ENCODE peak calls at places on chromosomes 1 and 21, in five cellular contexts. One of them, this sample, is unnamed.

GRCh38 chr1:25550683-25551310 is 7.4 kb downstream of the LDLRAP1 start:
- DNase-seq in dorsolateral prefrontal cortex: no peak
- DNase-seq in neural progenitor cell: no peak
- DNase-seq in foreskin fibroblast: no peak
- DNase-seq in mesothelial cell of epicardium: no peak
- DNase-seq in this sample: no peak

GRCh38 chr1:61496501-61496900 is 228.4 kb downstream of the TM2D1 start:
- DNase-seq in mesothelial cell of epicardium: no peak
- DNase-seq in foreskin fibroblast: peak; percentile 79
- DNase-seq in neural progenitor cell: no peak
- DNase-seq in dorsolateral prefrontal cortex: no peak
- DNase-seq in this sample: no peak

GRCh38 chr1:47438321-47439150 is 692 bp downstream of the FOXD2 start:
- DNase-seq in neural progenitor cell: peak; percentile 45
- DNase-seq in mesothelial cell of epicardium: no peak
- DNase-seq in foreskin fibroblast: peak; percentile 38
- DNase-seq in dorsolateral prefrontal cortex: no peak
- DNase-seq in this sample: no peak

GRCh38 chr1:2311184-2312032 is 79.9 kb downstream of the MORN1 start:
- DNase-seq in foreskin fibroblast: peak; percentile 82
- DNase-seq in mesothelial cell of epicardium: peak; percentile 55
- DNase-seq in dorsolateral prefrontal cortex: no peak
- DNase-seq in neural progenitor cell: peak; percentile 86
- DNase-seq in this sample: no peak

GRCh38 chr1:218811497-218811896 is 362.2 kb upstream of the LYPLAL1 start:
- DNase-seq in neural progenitor cell: no peak
- DNase-seq in foreskin fibroblast: peak; percentile 24
- DNase-seq in mesothelial cell of epicardium: no peak
- DNase-seq in dorsolateral prefrontal cortex: no peak
- DNase-seq in this sample: no peak

GRCh38 chr1:229620876-229621275 is 5.0 kb downstream of the TAF5L start:
- DNase-seq in neural progenitor cell: no peak
- DNase-seq in foreskin fibroblast: peak; percentile 64
- DNase-seq in dorsolateral prefrontal cortex: no peak
- DNase-seq in mesothelial cell of epicardium: no peak
- DNase-seq in this sample: no peak

GRCh38 chr1:245800901-245801605 is 646.3 kb downstream of the KIF26B start:
- DNase-seq in dorsolateral prefrontal cortex: no peak
- DNase-seq in foreskin fibroblast: peak; percentile 71
- DNase-seq in neural progenitor cell: no peak
- DNase-seq in mesothelial cell of epicardium: no peak
- DNase-seq in this sample: no peak

GRCh38 chr1:169704797-169705196 is 6.6 kb downstream of the SELL start:
- DNase-seq in neural progenitor cell: no peak
- DNase-seq in foreskin fibroblast: no peak
- DNase-seq in mesothelial cell of epicardium: no peak
- DNase-seq in dorsolateral prefrontal cortex: no peak
- DNase-seq in this sample: no peak

GRCh38 chr1:61184035-61184713 is 101.8 kb downstream of the NFIA start:
- DNase-seq in neural progenitor cell: no peak
- DNase-seq in mesothelial cell of epicardium: peak; percentile 38
- DNase-seq in dorsolateral prefrontal cortex: peak; percentile 94
- DNase-seq in foreskin fibroblast: peak; percentile 93
- DNase-seq in this sample: no peak

GRCh38 chr1:43366179-43366578 is 1.6 kb downstream of the ELOVL1 start:
- DNase-seq in neural progenitor cell: peak; percentile 50
- DNase-seq in mesothelial cell of epicardium: no peak
- DNase-seq in foreskin fibroblast: no peak
- DNase-seq in dorsolateral prefrontal cortex: no peak
- DNase-seq in this sample: no peak

GRCh38 chr1:201590474-201590873 is 51.5 kb downstream of the NAV1 start:
- DNase-seq in mesothelial cell of epicardium: no peak
- DNase-seq in dorsolateral prefrontal cortex: peak; percentile 19
- DNase-seq in neural progenitor cell: no peak
- DNase-seq in foreskin fibroblast: no peak
- DNase-seq in this sample: no peak

GRCh38 chr1:201877877-201878339 is 10.8 kb upstream of the SHISA4 start:
- DNase-seq in foreskin fibroblast: peak; percentile 80
- DNase-seq in dorsolateral prefrontal cortex: no peak
- DNase-seq in mesothelial cell of epicardium: no peak
- DNase-seq in neural progenitor cell: peak; percentile 60
- DNase-seq in this sample: no peak

GRCh38 chr1:226723640-226724532 is 15.2 kb downstream of the ITPKB start:
- DNase-seq in dorsolateral prefrontal cortex: no peak
- DNase-seq in mesothelial cell of epicardium: no peak
- DNase-seq in foreskin fibroblast: peak; percentile 80
- DNase-seq in neural progenitor cell: peak; percentile 77
- DNase-seq in this sample: no peak

GRCh38 chr1:71295340-71295739 is 214.5 kb upstream of the ZRANB2 start:
- DNase-seq in neural progenitor cell: no peak
- DNase-seq in foreskin fibroblast: no peak
- DNase-seq in dorsolateral prefrontal cortex: no peak
- DNase-seq in mesothelial cell of epicardium: no peak
- DNase-seq in this sample: no peak

GRCh38 chr1:172938676-172939075 is 112.1 kb downstream of the TNFSF18 start:
- DNase-seq in mesothelial cell of epicardium: no peak
- DNase-seq in neural progenitor cell: no peak
- DNase-seq in dorsolateral prefrontal cortex: no peak
- DNase-seq in foreskin fibroblast: peak; percentile 82
- DNase-seq in this sample: no peak

GRCh38 chr1:190474587-190475305 is 2.9 kb downstream of the BRINP3 start:
- DNase-seq in foreskin fibroblast: peak; percentile 41
- DNase-seq in mesothelial cell of epicardium: no peak
- DNase-seq in dorsolateral prefrontal cortex: no peak
- DNase-seq in neural progenitor cell: peak; percentile 50
- DNase-seq in this sample: no peak

GRCh38 chr1:115746021-115746690 is 22.4 kb downstream of the CASQ2 start:
- DNase-seq in dorsolateral prefrontal cortex: no peak
- DNase-seq in neural progenitor cell: no peak
- DNase-seq in foreskin fibroblast: no peak
- DNase-seq in mesothelial cell of epicardium: no peak
- DNase-seq in this sample: no peak

GRCh38 chr1:202589190-202589680 is 121.0 kb downstream of the SYT2 start:
- DNase-seq in foreskin fibroblast: peak; percentile 99
- DNase-seq in dorsolateral prefrontal cortex: no peak
- DNase-seq in mesothelial cell of epicardium: no peak
- DNase-seq in neural progenitor cell: no peak
- DNase-seq in this sample: no peak

GRCh38 chr1:161007369-161007768 is 13.6 kb downstream of the F11R start:
- DNase-seq in dorsolateral prefrontal cortex: no peak
- DNase-seq in foreskin fibroblast: no peak
- DNase-seq in mesothelial cell of epicardium: no peak
- DNase-seq in neural progenitor cell: no peak
- DNase-seq in this sample: no peak

GRCh38 chr1:240613353-240614142 is 1.6 kb upstream of the GREM2 start:
- DNase-seq in mesothelial cell of epicardium: no peak
- DNase-seq in foreskin fibroblast: no peak
- DNase-seq in dorsolateral prefrontal cortex: no peak
- DNase-seq in neural progenitor cell: no peak
- DNase-seq in this sample: no peak

GRCh38 chr1:48216941-48217340 is 5.6 kb upstream of the SLC5A9 start:
- DNase-seq in dorsolateral prefrontal cortex: no peak
- DNase-seq in foreskin fibroblast: no peak
- DNase-seq in mesothelial cell of epicardium: no peak
- DNase-seq in neural progenitor cell: no peak
- DNase-seq in this sample: no peak

GRCh38 chr1:182784556-182785171 is 4.9 kb upstream of the NPL start:
- DNase-seq in mesothelial cell of epicardium: no peak
- DNase-seq in neural progenitor cell: peak; percentile 72
- DNase-seq in foreskin fibroblast: peak; percentile 68
- DNase-seq in dorsolateral prefrontal cortex: no peak
- DNase-seq in this sample: no peak

GRCh38 chr1:204439976-204440375 is 28.4 kb upstream of the PPP1R15B start:
- DNase-seq in foreskin fibroblast: no peak
- DNase-seq in dorsolateral prefrontal cortex: no peak
- DNase-seq in neural progenitor cell: no peak
- DNase-seq in mesothelial cell of epicardium: no peak
- DNase-seq in this sample: no peak

GRCh38 chr21:40291560-40291959 is 424.3 kb downstream of the PCP4 start:
- DNase-seq in dorsolateral prefrontal cortex: no peak
- DNase-seq in foreskin fibroblast: no peak
- DNase-seq in neural progenitor cell: no peak
- DNase-seq in mesothelial cell of epicardium: no peak
- DNase-seq in this sample: no peak

GRCh38 chr1:241771117-241771516 is 76.9 kb upstream of the EXO1 start:
- DNase-seq in dorsolateral prefrontal cortex: no peak
- DNase-seq in foreskin fibroblast: no peak
- DNase-seq in mesothelial cell of epicardium: no peak
- DNase-seq in neural progenitor cell: no peak
- DNase-seq in this sample: no peak

GRCh38 chr1:151976015-151976343 is 17.7 kb downstream of the S100A10 start:
- DNase-seq in mesothelial cell of epicardium: no peak
- DNase-seq in dorsolateral prefrontal cortex: no peak
- DNase-seq in foreskin fibroblast: no peak
- DNase-seq in neural progenitor cell: no peak
- DNase-seq in this sample: no peak

DNA sequence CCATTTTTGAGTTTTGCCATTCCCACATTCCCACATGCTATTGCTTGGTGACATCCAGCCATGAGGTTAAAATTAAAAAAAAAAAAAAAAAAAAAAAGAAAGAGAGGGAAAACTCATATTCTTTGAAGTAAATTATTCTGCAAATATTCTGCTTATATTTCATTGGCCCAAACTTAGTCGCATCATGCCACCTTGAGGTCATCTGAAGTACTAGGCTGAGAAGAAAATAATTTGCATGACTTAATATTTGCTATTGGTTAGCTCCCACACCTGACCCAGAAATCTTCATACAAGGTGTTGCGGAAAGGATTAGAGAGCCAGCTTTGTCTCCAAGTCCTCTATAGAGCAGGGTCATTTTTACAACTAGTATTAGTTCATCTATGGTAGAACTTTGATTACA is 2206.0 kb downstream of the MRPL39 start:
- DNase-seq in neural progenitor cell: peak; percentile 9
- DNase-seq in foreskin fibroblast: no peak
- DNase-seq in dorsolateral prefrontal cortex: no peak
- DNase-seq in mesothelial cell of epicardium: no peak
- DNase-seq in this sample: no peak
- TF ChIP-seq CTCF in neural progenitor cell: peak; percentile 54
- TF ChIP-seq CTCF in foreskin fibroblast: no peak
- TF ChIP-seq CTCF in dorsolateral prefrontal cortex: peak; percentile 35
- TF ChIP-seq CTCF in mesothelial cell of epicardium: peak; percentile 48
- TF ChIP-seq CTCF in this sample: peak; percentile 69

DNA sequence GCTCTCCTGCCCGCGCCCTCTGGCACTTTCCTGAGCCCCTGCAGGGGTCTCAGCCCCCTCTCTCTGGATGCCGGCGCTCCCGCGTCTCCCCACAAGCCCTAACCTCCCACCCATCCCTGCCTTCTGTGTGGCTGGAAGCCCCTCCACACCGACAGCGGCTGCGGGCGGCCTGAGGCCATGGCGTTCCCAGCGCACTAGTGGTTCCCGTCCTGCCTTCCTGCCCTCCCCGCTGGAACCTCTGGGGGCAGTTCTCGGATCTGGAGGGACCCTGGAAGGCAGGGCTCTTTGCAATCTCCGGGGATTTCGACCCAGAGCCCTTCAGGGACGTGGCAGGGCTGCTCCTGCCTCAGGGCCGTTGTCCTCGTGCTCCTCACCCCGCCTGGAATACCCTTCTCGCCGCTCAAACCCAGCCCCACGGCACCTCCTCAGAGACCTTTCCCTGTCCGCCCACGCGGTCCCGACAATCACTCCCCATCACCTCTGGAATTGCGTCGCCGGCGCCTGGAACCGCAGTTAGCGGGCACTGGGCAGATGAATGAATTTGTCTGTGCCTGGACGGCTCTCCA is 493 bp upstream of the ESPN start:
- DNase-seq in neural progenitor cell: peak; percentile 52
- DNase-seq in dorsolateral prefrontal cortex: no peak
- DNase-seq in mesothelial cell of epicardium: no peak
- DNase-seq in foreskin fibroblast: peak; percentile 21
- DNase-seq in this sample: no peak
- TF ChIP-seq CTCF in neural progenitor cell: no peak
- TF ChIP-seq CTCF in dorsolateral prefrontal cortex: no peak
- TF ChIP-seq CTCF in mesothelial cell of epicardium: no peak
- TF ChIP-seq CTCF in foreskin fibroblast: no peak
- TF ChIP-seq CTCF in this sample: no peak

GRCh38 chr1:98315309-98315708 is 346.2 kb upstream of the SNX7 start:
- DNase-seq in neural progenitor cell: no peak
- DNase-seq in mesothelial cell of epicardium: no peak
- DNase-seq in foreskin fibroblast: peak; percentile 85
- DNase-seq in dorsolateral prefrontal cortex: no peak
- DNase-seq in this sample: no peak

GRCh38 chr1:98314591-98314990 is 346.9 kb upstream of the SNX7 start:
- DNase-seq in dorsolateral prefrontal cortex: no peak
- DNase-seq in neural progenitor cell: no peak
- DNase-seq in mesothelial cell of epicardium: no peak
- DNase-seq in foreskin fibroblast: no peak
- DNase-seq in this sample: no peak

GRCh38 chr1:98321191-98321590 is 340.3 kb upstream of the SNX7 start:
- DNase-seq in foreskin fibroblast: no peak
- DNase-seq in dorsolateral prefrontal cortex: no peak
- DNase-seq in neural progenitor cell: no peak
- DNase-seq in mesothelial cell of epicardium: no peak
- DNase-seq in this sample: no peak

DNA sequence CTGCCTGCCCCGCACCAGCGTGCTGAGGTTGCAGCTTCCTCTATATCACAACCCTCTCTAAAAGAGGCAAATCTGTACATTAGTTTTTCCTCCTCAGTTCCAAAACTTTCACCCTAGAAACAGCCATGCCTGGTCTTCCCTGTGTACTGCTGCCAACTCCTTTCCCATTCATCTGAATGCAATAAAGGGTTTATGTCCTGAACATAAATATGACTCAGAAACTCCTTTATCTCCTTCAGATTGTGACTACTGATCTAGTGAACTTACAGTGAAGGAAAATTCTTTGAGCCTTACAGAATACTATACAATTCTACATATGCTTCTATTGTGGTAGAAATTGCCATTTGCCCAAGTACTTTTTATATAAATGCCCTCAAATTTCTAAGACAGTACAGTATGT is 345.2 kb upstream of the SNX7 start:
- DNase-seq in foreskin fibroblast: peak; percentile 71
- DNase-seq in mesothelial cell of epicardium: no peak
- DNase-seq in dorsolateral prefrontal cortex: no peak
- DNase-seq in neural progenitor cell: no peak
- DNase-seq in this sample: no peak
- TF ChIP-seq CTCF in foreskin fibroblast: no peak
- TF ChIP-seq CTCF in mesothelial cell of epicardium: no peak
- TF ChIP-seq CTCF in dorsolateral prefrontal cortex: no peak
- TF ChIP-seq CTCF in neural progenitor cell: no peak
- TF ChIP-seq CTCF in this sample: no peak

DNA sequence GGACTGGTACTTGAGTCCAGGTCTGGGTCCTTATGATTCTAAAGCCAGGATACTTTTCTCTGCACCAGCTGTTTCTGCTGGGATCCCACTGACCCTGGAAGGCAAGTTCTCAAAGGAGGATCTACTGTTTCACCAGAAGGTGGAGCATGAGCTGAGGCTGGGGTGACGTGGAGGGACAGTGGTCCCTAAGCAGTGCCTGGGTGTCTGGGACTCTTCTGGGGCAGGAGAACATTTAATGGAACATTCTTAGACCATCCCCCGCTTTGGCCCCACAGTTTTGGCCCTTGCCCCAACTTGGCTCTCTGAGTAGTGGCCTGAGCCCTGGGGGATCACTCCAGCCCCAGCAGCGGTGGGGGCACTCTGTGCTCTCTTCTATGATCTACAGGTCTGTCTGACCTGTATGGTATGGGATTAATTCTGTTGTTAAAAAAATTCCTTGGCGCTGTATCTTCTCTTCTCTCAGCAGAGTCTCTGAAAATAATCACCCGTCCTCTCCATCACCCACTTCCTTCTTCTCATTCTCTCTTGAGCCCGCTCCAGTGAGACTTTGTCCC is 60.3 kb upstream of the CSF3R start:
- DNase-seq in neural progenitor cell: peak; percentile 52
- DNase-seq in mesothelial cell of epicardium: no peak
- DNase-seq in dorsolateral prefrontal cortex: no peak
- DNase-seq in foreskin fibroblast: no peak
- DNase-seq in this sample: no peak
- TF ChIP-seq CTCF in neural progenitor cell: peak; percentile 51
- TF ChIP-seq CTCF in mesothelial cell of epicardium: no peak
- TF ChIP-seq CTCF in dorsolateral prefrontal cortex: no peak
- TF ChIP-seq CTCF in foreskin fibroblast: no peak
- TF ChIP-seq CTCF in this sample: peak; percentile 40

This sample was measured in type B pancreatic cell.